ENCODE peak calls at places on chromosomes 1 and 21, in ten cellular contexts. T, D, W, Y, U, L, Z, F, V and Q are unnamed samples.

GRCh38 chr1:35202048-35202719 is 9.2 kb upstream of the SFPQ start:
- DNase-seq in Y (no peak), L (peak), F (peak), T (peak), W (peak), U (peak), V (peak), D (peak), Z (peak), Q (no peak)

GRCh38 chr1:175171214-175171913 is 21.2 kb downstream of the KIAA0040 start:
- DNase-seq in F (no peak), U (no peak), Y (no peak), W (no peak), D (no peak), L (no peak), Z (no peak), V (no peak), T (no peak), Q (no peak)

GRCh38 chr1:9193226-9193625 is 41.3 kb upstream of the H6PD start:
- DNase-seq in L (no peak), Z (no peak), V (peak), F (no peak), W (no peak), Y (no peak), T (no peak), D (no peak), U (peak), Q (no peak)

GRCh38 chr1:11730429-11730861 is 5.5 kb upstream of the AGTRAP start:
- DNase-seq in T (no peak), F (no peak), Z (no peak), W (no peak), U (peak), D (no peak), V (peak), L (no peak), Y (no peak), Q (no peak)

GRCh38 chr1:159068877-159069276 is 7.7 kb downstream of the AIM2 start:
- DNase-seq in W (no peak), Z (no peak), T (no peak), L (no peak), V (peak), F (no peak), Y (no peak), D (no peak), U (peak), Q (no peak)

GRCh38 chr1:14486401-14487110 is 111.9 kb upstream of the KAZN start:
- DNase-seq in D (no peak), U (peak), Y (no peak), L (no peak), W (no peak), T (no peak), V (peak), Z (no peak), F (peak), Q (peak)

GRCh38 chr1:224690576-224690975 is 74.5 kb downstream of the CNIH3 start:
- DNase-seq in L (no peak), V (no peak), T (no peak), F (no peak), Y (no peak), U (no peak), W (no peak), D (no peak), Z (no peak), Q (no peak)

GRCh38 chr1:205804605-205805004 is 8.4 kb downstream of the SLC41A1 start:
- DNase-seq in Z (no peak), D (no peak), L (no peak), V (no peak), U (no peak), F (no peak), W (no peak), T (no peak), Y (no peak), Q (no peak)

GRCh38 chr1:245512980-245513578 is 358.3 kb downstream of the KIF26B start:
- DNase-seq in D (no peak), T (no peak), L (no peak), Y (no peak), F (peak), Z (no peak), W (no peak), V (peak), U (peak), Q (no peak)

GRCh38 chr1:44652445-44653106 is 21.7 kb downstream of the TMEM53 start:
- DNase-seq in F (peak), Y (peak), U (peak), T (peak), Z (peak), W (peak), D (peak), L (peak), V (peak), Q (peak)

GRCh38 chr1:230283678-230284077 is 142.5 kb downstream of the PGBD5 start:
- DNase-seq in F (no peak), L (no peak), D (no peak), T (no peak), Z (no peak), W (no peak), V (no peak), Y (no peak), U (no peak), Q (no peak)

GRCh38 chr1:7588457-7588827 is 182.7 kb upstream of the VAMP3 start:
- DNase-seq in V (no peak), L (no peak), Y (no peak), F (no peak), W (no peak), Z (no peak), D (no peak), T (peak), U (no peak), Q (no peak)

GRCh38 chr1:150015733-150016132 is 5.2 kb upstream of the OTUD7B start:
- DNase-seq in Z (no peak), F (no peak), V (no peak), D (no peak), T (no peak), W (no peak), U (no peak), Y (no peak), L (no peak), Q (no peak)

GRCh38 chr1:184598403-184598802 is 156.3 kb downstream of the EDEM3 start:
- DNase-seq in Y (no peak), V (no peak), T (no peak), L (no peak), U (no peak), Z (no peak), D (no peak), W (no peak), F (no peak), Q (no peak)

GRCh38 chr21:26389971-26390641 is 183.0 kb downstream of the CYYR1 start:
- DNase-seq in F (no peak), T (no peak), Z (no peak), L (peak), D (no peak), U (peak), V (peak), Y (no peak), W (no peak), Q (no peak)

GRCh38 chr1:47948126-47948525 is 49.1 kb downstream of the TRABD2B start:
- DNase-seq in T (no peak), F (no peak), L (peak), D (no peak), W (no peak), Y (no peak), V (no peak), Z (no peak), U (no peak), Q (no peak)

GRCh38 chr21:39359382-39359781 is 10.5 kb upstream of the HMGN1 start:
- DNase-seq in V (no peak), F (no peak), Y (no peak), Z (no peak), L (no peak), D (no peak), W (no peak), T (no peak), U (no peak), Q (no peak)

GRCh38 chr1:180415985-180416633 is 86.3 kb downstream of the ACBD6 start:
- DNase-seq in T (no peak), L (no peak), V (peak), W (peak), F (peak), Y (no peak), D (no peak), U (peak), Z (peak), Q (no peak)

GRCh38 chr1:243686149-243686548 is 163.9 kb downstream of the AKT3 start:
- DNase-seq in Z (no peak), L (no peak), W (no peak), V (no peak), Y (no peak), U (peak), D (no peak), F (no peak), T (no peak), Q (no peak)

GRCh38 chr1:231357831-231358354 is 19.8 kb downstream of the SPRTN start:
- DNase-seq in L (peak), U (peak), Z (peak), T (no peak), W (peak), F (peak), Y (no peak), D (no peak), V (peak), Q (no peak)

GRCh38 chr1:24739241-24739640 is 6.0 kb upstream of the CLIC4 start:
- DNase-seq in V (no peak), L (no peak), U (no peak), Y (no peak), T (peak), F (no peak), W (no peak), Z (no peak), D (no peak), Q (no peak)

GRCh38 chr21:33931799-33932390 is 16.3 kb upstream of the ATP5PO start:
- DNase-seq in V (no peak), U (peak), Z (no peak), L (peak), Y (no peak), T (no peak), D (no peak), W (no peak), F (no peak), Q (no peak)

GRCh38 chr1:52636701-52637695 is 4.0 kb downstream of the SHISAL2A start:
- DNase-seq in Y (no peak), Z (no peak), T (no peak), U (no peak), V (no peak), L (no peak), D (peak), W (no peak), F (no peak), Q (no peak)

GRCh38 chr1:158353333-158354038 is at the start of gene CD1E:
- DNase-seq in L (no peak), W (no peak), T (no peak), V (no peak), Z (no peak), U (no peak), Y (no peak), F (no peak), D (no peak), Q (no peak)

GRCh38 chr21:43794857-43795256 is 5.5 kb downstream of the RRP1 start:
- DNase-seq in T (no peak), D (no peak), L (no peak), U (no peak), F (no peak), W (no peak), V (no peak), Y (no peak), Z (no peak), Q (no peak)

GRCh38 chr1:179095924-179096323 is 14.1 kb downstream of the TOR3A start:
- DNase-seq in Z (no peak), Y (no peak), T (no peak), D (no peak), W (no peak), F (no peak), V (no peak), U (no peak), L (no peak), Q (no peak)

GRCh38 chr1:242525360-242525722 is 844 bp upstream of the PLD5 start:
- DNase-seq in Y (no peak), F (no peak), L (no peak), V (no peak), W (peak), Z (peak), U (no peak), D (no peak), T (no peak), Q (no peak)

GRCh38 chr1:15950763-15951295 is 25.1 kb downstream of the ZBTB17 start:
- DNase-seq in D (peak), W (no peak), V (peak), Z (no peak), F (peak), U (peak), T (no peak), L (no peak), Y (peak), Q (no peak)

GRCh38 chr1:247293047-247293446 is 37.2 kb downstream of the VN1R5 start:
- DNase-seq in U (peak), Z (no peak), L (no peak), T (no peak), D (no peak), F (no peak), V (peak), W (no peak), Y (no peak), Q (no peak)

GRCh38 chr21:42629856-42630410 is 23.5 kb upstream of the PDE9A start:
- DNase-seq in L (no peak), W (no peak), T (peak), F (no peak), Y (no peak), V (no peak), Z (no peak), U (no peak), D (no peak), Q (no peak)